ENCODE peak calls at places on chromosomes 1 and 21, in ten cellular contexts. S is NT2/D1; J is cardiac muscle cell; L is NCI-H69; C is stimulated activated CD8-positive, alpha-beta memory T cell treated with anti-CD3 and anti-CD28 coated beads, Interleukin-4, amount 100 ng/mL, for 1 hour; F is HuH-7.5; N is activated CD8-positive, alpha-beta T cell treated with anti-CD3 and anti-CD28 coated beads, Interleukin-2, amount 10 ng/mL, durations not matched to agents 7 days and 5 days; T is progenitor cell of endocrine pancreas; K is AG04449; Y is dorsolateral prefrontal cortex. E is an unnamed sample.

GRCh38 chr1:109901508-109902145 is 9.0 kb upstream of the CSF1 start:
- DNase-seq in Y (no peak), L (peak; percentile 11), N (peak; percentile 47), C (no peak), T (no peak), S (no peak), F (peak; percentile 75), K (no peak), J (peak; percentile 32), E (no peak)

GRCh38 chr1:66752000-66752592 is at the start of gene DYNLT5:
- DNase-seq in T (peak; percentile 34), C (no peak), F (peak; percentile 31), N (no peak), S (peak; percentile 33), Y (peak; percentile 58), L (no peak), J (peak; percentile 85), K (no peak), E (peak; percentile 18)

GRCh38 chr1:76862447-76862846 is 4.8 kb upstream of the ST6GALNAC5 start:
- DNase-seq in L (no peak), K (peak; percentile 41), N (no peak), S (no peak), F (no peak), C (no peak), Y (no peak), T (no peak), J (no peak), E (no peak)

GRCh38 chr1:53158900-53159299 is 16.5 kb upstream of the SLC1A7 start:
- DNase-seq in C (no peak), J (no peak), K (no peak), S (no peak), T (no peak), Y (no peak), N (no peak), L (no peak), F (no peak), E (no peak)

GRCh38 chr1:225462714-225463574 is 35.1 kb upstream of the LBR start:
- DNase-seq in L (peak; percentile 98), J (no peak), F (no peak), Y (no peak), N (no peak), K (no peak), T (no peak), C (no peak), S (no peak), E (no peak)

GRCh38 chr1:29858646-29859045 is 622.3 kb downstream of the PTPRU start:
- DNase-seq in L (peak; percentile 12), J (no peak), C (no peak), T (no peak), N (no peak), K (no peak), Y (no peak), F (no peak), S (no peak), E (no peak)

GRCh38 chr21:42666023-42666747 is 12.8 kb downstream of the PDE9A start:
- DNase-seq in K (no peak), J (no peak), T (no peak), S (no peak), L (peak; percentile 43), F (no peak), Y (no peak), C (no peak), N (peak; percentile 42), E (no peak)

GRCh38 chr21:42614391-42614790 is 39.0 kb upstream of the PDE9A start:
- DNase-seq in S (no peak), T (no peak), F (no peak), J (no peak), L (no peak), N (peak; percentile 66), K (no peak), Y (no peak), C (no peak), E (no peak)

GRCh38 chr1:232473319-232473718 is 156.6 kb downstream of the SIPA1L2 start:
- DNase-seq in N (no peak), C (no peak), T (no peak), K (no peak), Y (no peak), L (peak; percentile 8), J (peak; percentile 7), F (no peak), S (peak; percentile 50), E (no peak)

GRCh38 chr1:84020151-84020550 is 21.2 kb upstream of the TTLL7 start:
- DNase-seq in T (peak; percentile 9), K (no peak), Y (no peak), C (no peak), F (no peak), S (no peak), L (peak; percentile 50), J (peak; percentile 31), N (no peak), E (no peak)

GRCh38 chr1:145837658-145838057 is 7.8 kb upstream of the NUDT17 start:
- DNase-seq in K (no peak), J (no peak), Y (no peak), C (no peak), L (no peak), F (no peak), N (no peak), S (no peak), T (no peak), E (no peak)

GRCh38 chr1:168822911-168823310 is 93.9 kb upstream of the DPT start:
- DNase-seq in N (no peak), J (no peak), S (no peak), Y (no peak), C (no peak), T (no peak), K (no peak), F (no peak), L (no peak), E (no peak)

GRCh38 chr21:45248301-45248892 is 39.3 kb downstream of the POFUT2 start:
- DNase-seq in T (peak; percentile 9), N (no peak), S (no peak), F (no peak), L (peak; percentile 81), J (no peak), Y (no peak), C (no peak), K (no peak), E (no peak)